ENCODE peak calls at places on chromosomes 2 and 18, in seven cellular contexts. A is mucosa of gallbladder; M is OCI-LY7; B is MCF 10A; J is activated CD8-positive, alpha-beta memory T cell treated with anti-CD3 and anti-CD28 coated beads, Interleukin-2, amount 50 U/mL, for 48 hours; F is naive B cell; N is transverse colon. U is an unnamed sample.

GRCh38 chr18:634551-635045 is 22.9 kb upstream of the TYMS start:
- DNase-seq in J (no peak), N (no peak), M (no peak), F (no peak), A (no peak), B (peak), U (no peak)

GRCh38 chr2:207484444-207485391 is 45.0 kb upstream of the CREB1 start:
- DNase-seq in N (no peak), B (no peak), F (peak), A (no peak), J (no peak), M (peak), U (no peak)

GRCh38 chr2:172928754-172929153 is 146.9 kb upstream of the MAP3K20 start:
- DNase-seq in J (no peak), A (no peak), F (no peak), B (peak), N (no peak), M (no peak), U (peak)

GRCh38 chr2:118114863-118115262 is 26.6 kb downstream of the INSIG2 start:
- DNase-seq in B (no peak), J (no peak), N (no peak), F (no peak), A (no peak), M (no peak), U (no peak)

GRCh38 chr2:142865924-142866323 is 11.5 kb upstream of the KYNU start:
- DNase-seq in B (no peak), A (no peak), N (no peak), J (no peak), M (peak), F (peak), U (no peak)

GRCh38 chr2:105919826-105920225 is 175.1 kb downstream of the NCK2 start:
- DNase-seq in B (peak), J (peak), F (no peak), N (peak), M (peak), A (no peak), U (peak)

GRCh38 chr2:199458017-199458805 is 472 bp upstream of the SATB2 start:
- DNase-seq in J (peak), M (peak), A (no peak), B (peak), F (no peak), N (no peak), U (peak)

GRCh38 chr2:85755122-85756027 is 1.6 kb downstream of the ATOH8 start:
- DNase-seq in N (no peak), F (peak), A (no peak), M (no peak), J (no peak), B (no peak), U (no peak)

GRCh38 chr2:32825291-32825712 is 121.5 kb upstream of the LTBP1 start:
- DNase-seq in M (no peak), J (no peak), A (peak), B (peak), F (no peak), N (no peak), U (no peak)

GRCh38 chr18:38956068-38956467 is 1390.5 kb upstream of the CELF4 start:
- DNase-seq in J (no peak), F (no peak), N (no peak), B (no peak), A (no peak), M (no peak), U (no peak)

GRCh38 chr2:234565201-234565600 is 68.3 kb upstream of the ARL4C start:
- DNase-seq in N (no peak), F (peak), B (no peak), J (no peak), A (no peak), M (peak), U (no peak)

U was measured in RKO.